ENCODE peak calls at places on chromosomes 2 and 18, in seven cellular contexts. J, S, U, B, M, T and L are unnamed samples.

GRCh38 chr2:148719941-148720436 is 75.4 kb downstream of the EPC2 start:
- DNase-seq in J (no peak), S (no peak), U (no peak), B (no peak), M (no peak), T (no peak), L (no peak)

GRCh38 chr2:79876430-79876829 is 363.6 kb downstream of the CTNNA2 start:
- DNase-seq in J (no peak), S (no peak), U (peak), B (no peak), M (no peak), T (peak), L (no peak)

GRCh38 chr2:130393318-130393910 is 37.6 kb downstream of the PTPN18 start:
- DNase-seq in J (no peak), S (no peak), U (no peak), B (no peak), M (no peak), T (no peak), L (no peak)

GRCh38 chr2:86301711-86302202 is 35.7 kb downstream of the REEP1 start:
- DNase-seq in J (no peak), S (no peak), U (no peak), B (no peak), M (no peak), T (no peak), L (no peak)

GRCh38 chr2:23347516-23348481 is 37.2 kb upstream of the KLHL29 start:
- DNase-seq in J (no peak), S (no peak), U (no peak), B (no peak), M (no peak), T (no peak), L (no peak)

GRCh38 chr2:88350641-88351601 is 101.6 kb downstream of the FOXI3 start:
- DNase-seq in J (no peak), S (peak), U (peak), B (peak), M (no peak), T (peak), L (peak)

GRCh38 chr2:185208261-185208660 is 530.3 kb upstream of the FSIP2 start:
- DNase-seq in J (no peak), S (no peak), U (peak), B (no peak), M (peak), T (peak), L (no peak)

GRCh38 chr2:136284226-136285119 is 166.5 kb upstream of the CXCR4 start:
- DNase-seq in J (peak), S (no peak), U (no peak), B (no peak), M (no peak), T (no peak), L (no peak)

GRCh38 chr2:105744091-105744908 is 412 bp upstream of the NCK2 start:
- DNase-seq in J (no peak), S (peak), U (peak), B (peak), M (no peak), T (peak), L (peak)

GRCh38 chr2:222604749-222605515 is 51.0 kb downstream of the FARSB start:
- DNase-seq in J (no peak), S (no peak), U (no peak), B (no peak), M (no peak), T (peak), L (no peak)

GRCh38 chr18:46260016-46260878 is 156.1 kb downstream of the HAUS1 start:
- DNase-seq in J (no peak), S (no peak), U (no peak), B (no peak), M (no peak), T (no peak), L (no peak)

GRCh38 chr2:108414945-108415344 is 34.1 kb upstream of the GCC2 start:
- DNase-seq in J (no peak), S (no peak), U (no peak), B (no peak), M (no peak), T (no peak), L (no peak)

GRCh38 chr2:39666489-39667141 is 898 bp downstream of the TMEM178A start:
- DNase-seq in J (no peak), S (no peak), U (no peak), B (no peak), M (no peak), T (peak), L (peak)

GRCh38 chr18:12035481-12035880 is 54.2 kb downstream of the IMPA2 start:
- DNase-seq in J (no peak), S (no peak), U (no peak), B (no peak), M (no peak), T (no peak), L (no peak)

GRCh38 chr18:59298871-59299270 is 19.6 kb downstream of the CPLX4 start:
- DNase-seq in J (no peak), S (no peak), U (no peak), B (no peak), M (no peak), T (no peak), L (no peak)

GRCh38 chr2:74043345-74044329 is 58.9 kb downstream of the TET3 start:
- DNase-seq in J (no peak), S (no peak), U (peak), B (peak), M (no peak), T (no peak), L (no peak)

GRCh38 chr2:30404354-30405265 is 42.4 kb upstream of the LCLAT1 start:
- DNase-seq in J (no peak), S (no peak), U (no peak), B (no peak), M (no peak), T (no peak), L (no peak)

GRCh38 chr2:222307138-222307756 is 8.4 kb upstream of the PAX3 start:
- DNase-seq in J (no peak), S (no peak), U (no peak), B (no peak), M (no peak), T (no peak), L (no peak)

GRCh38 chr2:26455801-26456700 is 21.9 kb downstream of the OTOF start:
- DNase-seq in J (no peak), S (no peak), U (no peak), B (no peak), M (no peak), T (no peak), L (no peak)

GRCh38 chr2:217858519-217859466 is 144.0 kb downstream of the TNS1 start:
- DNase-seq in J (no peak), S (no peak), U (peak), B (peak), M (no peak), T (peak), L (no peak)
- TF ChIP-seq POLR2AphosphoS5 in J (no peak), S (no peak), U (no peak), B (no peak), M (no peak), T (no peak), L (no peak)

GRCh38 chr2:101230541-101230993 is 22.1 kb upstream of the CNOT11 start:
- DNase-seq in J (no peak), S (no peak), U (peak), B (no peak), M (no peak), T (no peak), L (no peak)

GRCh38 chr2:101232770-101233169 is 19.9 kb upstream of the CNOT11 start:
- DNase-seq in J (no peak), S (no peak), U (no peak), B (no peak), M (no peak), T (no peak), L (no peak)

GRCh38 chr2:101231937-101232336 is 20.7 kb upstream of the CNOT11 start:
- DNase-seq in J (no peak), S (no peak), U (no peak), B (peak), M (no peak), T (no peak), L (no peak)

GRCh38 chr2:101234169-101234938 is 18.3 kb upstream of the CNOT11 start:
- DNase-seq in J (no peak), S (no peak), U (peak), B (no peak), M (no peak), T (no peak), L (no peak)

DNA sequence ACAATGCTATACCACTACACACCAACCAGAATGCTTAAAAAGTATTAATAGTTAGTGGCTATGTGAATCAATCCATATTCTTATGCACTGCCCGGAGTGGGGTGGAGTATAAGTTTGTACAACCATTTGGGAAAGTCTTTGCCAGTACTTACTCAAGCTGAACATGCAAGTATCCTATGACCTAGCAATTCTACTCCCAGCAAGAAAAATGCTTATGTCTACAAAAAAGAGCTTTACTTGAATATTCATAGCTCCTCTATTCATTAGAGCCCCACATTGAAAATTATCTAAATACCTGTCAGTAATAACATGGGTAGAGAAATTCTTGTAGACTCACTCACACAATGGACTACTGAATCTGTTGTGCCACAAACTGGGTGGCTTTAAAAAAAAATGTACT is 21.4 kb upstream of the CNOT11 start:
- DNase-seq in J (no peak), S (no peak), U (no peak), B (no peak), M (no peak), T (no peak), L (no peak)
- TF ChIP-seq TAF1 in J (no peak), S (no peak), U (no peak), B (no peak), M (no peak), T (no peak), L (no peak)

DNA sequence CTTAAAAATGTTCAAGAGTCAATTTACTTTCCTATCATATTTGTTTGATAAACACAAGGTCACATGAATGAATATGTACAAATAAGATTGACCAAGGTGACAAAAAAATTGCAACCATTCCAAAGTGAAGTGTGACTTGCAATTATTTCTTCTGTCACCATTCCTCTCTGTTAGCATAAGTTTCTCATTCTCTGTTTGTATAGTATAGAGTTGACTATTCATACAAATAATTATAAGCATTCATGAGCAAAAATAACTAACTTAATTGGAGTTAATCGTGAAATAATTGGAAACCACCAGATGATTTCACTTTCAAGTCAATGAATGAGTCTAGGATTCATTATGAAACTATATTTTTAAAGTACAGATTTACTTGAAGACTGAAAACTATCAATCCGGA is 42.1 kb downstream of the PGAP1 start:
- DNase-seq in J (no peak), S (no peak), U (no peak), B (no peak), M (no peak), T (no peak), L (no peak)
- TF ChIP-seq POLR2AphosphoS5 in J (no peak), S (no peak), U (no peak), B (no peak), M (no peak), T (no peak), L (no peak)

DNA sequence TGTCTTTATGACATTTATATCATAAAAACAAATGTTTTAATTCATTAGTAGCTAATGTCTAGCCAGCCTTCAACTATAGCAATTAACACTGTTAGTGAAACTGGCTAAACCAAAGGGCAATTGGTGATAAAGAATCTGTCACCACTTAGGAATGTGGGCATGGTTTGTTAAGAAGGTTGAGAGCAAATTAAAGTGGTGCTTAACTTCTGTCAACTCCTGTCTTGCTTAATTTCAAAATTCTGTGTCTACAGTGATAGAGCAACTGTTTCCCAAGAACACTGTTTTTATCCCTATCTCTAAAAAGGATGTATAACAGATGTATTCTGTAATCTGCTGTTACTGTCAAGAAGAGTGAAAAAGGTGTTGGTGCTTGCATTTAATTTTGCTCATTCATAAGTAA is 36.5 kb downstream of the CFAP36 start:
- DNase-seq in J (no peak), S (no peak), U (no peak), B (no peak), M (no peak), T (no peak), L (no peak)
- TF ChIP-seq TAF1 in J (no peak), S (no peak), U (no peak), B (no peak), M (no peak), T (no peak), L (no peak)

GRCh38 chr2:241218131-241219029 is 29.9 kb downstream of the ANO7 start:
- DNase-seq in J (peak), S (no peak), U (peak), B (peak), M (no peak), T (peak), L (peak)

GRCh38 chr2:241215421-241215820 is 26.9 kb downstream of the ANO7 start:
- DNase-seq in J (no peak), S (no peak), U (no peak), B (no peak), M (no peak), T (no peak), L (no peak)

GRCh38 chr2:241219030-241219382 is 30.5 kb downstream of the ANO7 start:
- DNase-seq in J (no peak), S (no peak), U (no peak), B (no peak), M (no peak), T (no peak), L (no peak)

GRCh38 chr2:241216211-241216761 is 27.8 kb downstream of the ANO7 start:
- DNase-seq in J (no peak), S (no peak), U (no peak), B (no peak), M (no peak), T (no peak), L (no peak)

DNA sequence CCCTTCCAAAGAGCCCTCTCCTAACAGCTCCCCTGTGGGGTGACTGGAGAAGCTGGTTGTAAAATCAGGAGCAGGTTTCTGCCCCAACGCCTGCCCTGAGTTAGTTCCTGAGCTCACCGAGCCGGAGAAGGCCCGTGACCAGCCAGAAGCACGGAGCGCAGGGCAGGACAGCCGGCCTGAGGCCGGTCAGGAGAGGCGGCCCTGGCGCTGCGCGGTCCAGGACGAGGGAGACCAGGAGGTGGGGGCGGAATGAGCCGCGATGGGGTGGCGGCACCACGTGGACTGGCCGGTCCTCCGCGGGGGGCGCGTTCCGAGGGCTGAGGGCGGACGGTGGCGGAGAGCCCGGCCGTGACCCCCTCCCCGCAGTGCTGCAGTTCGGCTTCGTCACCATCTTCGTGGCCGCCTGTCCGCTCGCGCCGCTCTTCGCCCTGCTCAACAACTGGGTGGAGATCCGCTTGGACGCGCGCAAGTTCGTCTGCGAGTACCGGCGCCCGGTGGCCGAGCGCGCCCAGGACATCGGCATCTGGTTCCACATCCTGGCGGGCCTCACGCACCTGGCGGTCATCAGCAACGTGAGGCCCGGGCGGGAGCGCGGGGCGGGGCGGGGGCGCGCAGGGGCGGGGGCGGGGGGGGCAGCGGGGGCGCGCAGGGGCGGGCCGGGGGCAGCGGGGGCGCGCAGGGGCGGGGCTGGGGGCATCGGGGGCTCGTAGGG is 29.0 kb downstream of the ANO7 start:
- DNase-seq in J (no peak), S (peak), U (peak), B (peak), M (no peak), T (peak), L (peak)
- TF ChIP-seq POLR2AphosphoS5 in J (no peak), S (no peak), U (peak), B (no peak), M (peak), T (no peak), L (no peak)

GRCh38 chr2:215535726-215536125 is 99.9 kb upstream of the FN1 start:
- DNase-seq in J (no peak), S (no peak), U (peak), B (no peak), M (no peak), T (no peak), L (no peak)

GRCh38 chr2:215531284-215531683 is 95.4 kb upstream of the FN1 start:
- DNase-seq in J (no peak), S (no peak), U (no peak), B (no peak), M (no peak), T (no peak), L (no peak)

GRCh38 chr2:215530191-215530968 is 94.5 kb upstream of the FN1 start:
- DNase-seq in J (no peak), S (no peak), U (no peak), B (no peak), M (no peak), T (no peak), L (no peak)

GRCh38 chr2:215535125-215535668 is 99.3 kb upstream of the FN1 start:
- DNase-seq in J (no peak), S (no peak), U (peak), B (no peak), M (no peak), T (no peak), L (no peak)

DNA sequence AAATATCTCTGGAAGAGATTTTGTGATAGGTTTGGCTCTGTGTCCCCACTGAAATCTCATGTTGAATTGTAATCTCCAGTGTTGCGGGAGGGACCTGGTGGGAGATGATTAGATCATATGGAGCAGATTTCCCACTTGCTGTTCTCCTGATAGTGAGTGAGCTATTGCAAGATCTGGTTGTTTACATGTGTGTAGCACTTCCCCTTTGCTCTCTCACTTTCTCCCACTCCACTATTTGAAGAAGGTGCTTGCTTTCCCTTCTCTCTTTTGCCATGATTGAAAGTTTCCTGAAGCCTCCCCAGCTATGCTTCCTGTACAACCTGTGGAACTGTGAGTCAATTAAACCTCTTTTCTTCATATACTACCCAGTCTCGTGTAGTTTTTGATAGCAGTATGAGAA is 97.0 kb upstream of the FN1 start:
- DNase-seq in J (no peak), S (no peak), U (peak), B (no peak), M (no peak), T (no peak), L (no peak)
- TF ChIP-seq TAF1 in J (no peak), S (no peak), U (no peak), B (no peak), M (no peak), T (no peak), L (no peak)

DNA sequence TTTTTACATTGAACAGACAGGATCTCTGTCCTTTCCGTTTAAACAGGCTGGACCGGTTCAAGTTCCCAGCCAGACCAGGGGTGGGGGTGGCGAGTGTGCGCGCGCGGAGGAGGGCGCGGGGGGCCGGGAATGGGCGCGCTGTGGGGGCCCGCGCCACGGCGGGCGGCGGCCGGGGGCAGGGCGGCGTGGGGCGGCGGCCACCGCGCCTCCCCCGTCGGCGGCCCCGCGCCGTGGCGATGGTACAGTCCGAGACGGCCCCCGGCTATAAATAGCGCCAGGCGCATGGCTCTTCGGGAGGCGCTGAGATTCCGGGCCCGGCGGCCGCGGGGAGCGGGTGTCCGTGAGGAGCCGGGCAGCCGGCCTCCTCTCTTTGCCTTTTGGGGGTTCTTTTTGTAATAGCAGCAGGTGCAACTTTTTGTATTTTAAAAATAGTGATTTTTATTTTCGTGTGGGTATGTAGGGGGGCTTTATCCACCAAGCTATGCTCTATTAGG is 434 bp upstream of the CELF4 start:
- DNase-seq in J (no peak), S (no peak), U (no peak), B (no peak), M (no peak), T (peak), L (no peak)
- TF ChIP-seq POLR2AphosphoS5 in J (no peak), S (no peak), U (no peak), B (no peak), M (peak), T (peak), L (no peak)

GRCh38 chr2:4732560-4732959 is 959.6 kb upstream of the SOX11 start:
- DNase-seq in J (no peak), S (no peak), U (no peak), B (no peak), M (no peak), T (no peak), L (no peak)
- TF ChIP-seq TAF1 in J (no peak), S (no peak), U (no peak), B (no peak), M (no peak), T (no peak), L (no peak)